ENCODE peak calls at places on chromosomes 12 and 14, in ten cellular contexts. U is neural progenitor cell, J is nephron progenitor cell, E is left lung, N is brain microvascular endothelial cell, W is uterus, G is tibial nerve, R is IMR-90, K is H9, O is stomach. Q is an unnamed sample.
A peak's percentile ranks its signal among the peaks of the same experiment; 100 is the strongest.

GRCh38 chr14:31439554-31439953 is 17.8 kb downstream of the DTD2 start:
- DNase-seq in O (no peak), N (no peak), G (no peak), W (no peak), K (no peak), J (no peak), E (no peak), U (no peak), R (no peak), Q (peak; percentile 23)

GRCh38 chr14:100589760-100590469 is 2.7 kb upstream of the BEGAIN start:
- DNase-seq in N (no peak), J (no peak), R (no peak), G (no peak), U (no peak), O (no peak), E (no peak), K (no peak), W (no peak), Q (no peak)

GRCh38 chr12:45435945-45436710 is 220.2 kb downstream of the ANO6 start:
- DNase-seq in J (no peak), R (no peak), O (no peak), N (no peak), G (no peak), E (no peak), K (no peak), W (no peak), U (peak; percentile 49), Q (no peak)

GRCh38 chr12:18296909-18297280 is 35.6 kb downstream of the PIK3C2G start:
- DNase-seq in G (no peak), K (no peak), U (no peak), R (no peak), E (no peak), O (no peak), W (no peak), J (no peak), N (no peak), Q (no peak)

GRCh38 chr14:22305563-22306127 is 283.4 kb downstream of the DAD1 start:
- DNase-seq in N (no peak), U (no peak), K (no peak), O (no peak), J (no peak), G (no peak), W (no peak), R (peak; percentile 33), E (no peak), Q (no peak)

GRCh38 chr14:28777773-28778606 is 11.4 kb downstream of the FOXG1 start:
- DNase-seq in R (no peak), N (no peak), W (no peak), G (no peak), J (no peak), U (peak; percentile 79), K (peak; percentile 49), E (no peak), O (no peak), Q (no peak)

GRCh38 chr12:129298921-129299320 is 445.6 kb downstream of the GLT1D1 start:
- DNase-seq in J (no peak), N (peak; percentile 9), R (no peak), U (no peak), O (no peak), W (no peak), E (no peak), G (no peak), K (no peak), Q (no peak)

GRCh38 chr14:65359503-65359902 is 53.0 kb upstream of the FUT8 start:
- DNase-seq in J (no peak), W (no peak), E (no peak), G (no peak), O (no peak), R (peak; percentile 59), K (no peak), N (no peak), U (no peak), Q (no peak)

GRCh38 chr12:16350682-16351081 is 3.2 kb downstream of the MGST1 start:
- DNase-seq in E (no peak), W (peak; percentile 51), K (no peak), U (peak; percentile 59), J (no peak), N (peak; percentile 89), G (peak; percentile 52), R (peak; percentile 97), O (no peak), Q (peak; percentile 94)

GRCh38 chr12:46556820-46557524 is 184.4 kb upstream of the SLC38A2 start:
- DNase-seq in G (no peak), W (no peak), K (no peak), N (peak; percentile 81), U (no peak), J (no peak), E (no peak), R (peak; percentile 95), O (no peak), Q (peak; percentile 79)

GRCh38 chr14:104436741-104437701 is 142.5 kb upstream of the C14orf180 start:
- DNase-seq in E (peak; percentile 71), G (no peak), R (no peak), W (no peak), N (no peak), J (no peak), U (no peak), O (peak; percentile 23), K (peak; percentile 34), Q (no peak)

GRCh38 chr12:133081408-133081806 is 684 bp downstream of the ZNF140 start:
- DNase-seq in U (no peak), R (no peak), G (no peak), J (no peak), E (no peak), W (peak; percentile 20), N (no peak), O (no peak), K (no peak), Q (no peak)

GRCh38 chr14:72965249-72965648 is 39.0 kb downstream of the DCAF4 start:
- DNase-seq in U (no peak), W (no peak), R (peak; percentile 62), K (no peak), J (no peak), N (peak; percentile 16), G (no peak), E (no peak), O (no peak), Q (no peak)

GRCh38 chr14:69423279-69423678 is 24.8 kb downstream of the SLC39A9 start:
- DNase-seq in E (no peak), N (no peak), O (no peak), U (no peak), K (no peak), R (peak; percentile 43), G (no peak), W (no peak), J (no peak), Q (no peak)
- TF ChIP-seq CTCF in E (no peak), N (no peak), O (no peak), U (no peak), K (no peak), R (peak; percentile 25), G (no peak), W (no peak), J (no peak), Q (no peak)

GRCh38 chr14:70096866-70097265 is 91.9 kb downstream of the SLC8A3 start:
- DNase-seq in W (no peak), G (no peak), U (peak; percentile 68), O (no peak), N (peak; percentile 22), E (no peak), K (peak; percentile 60), R (peak; percentile 14), J (peak; percentile 39), Q (no peak)
- TF ChIP-seq CTCF in W (no peak), G (no peak), U (peak; percentile 63), O (no peak), N (peak; percentile 51), E (no peak), K (peak; percentile 68), R (peak; percentile 20), J (peak; percentile 57), Q (peak; percentile 38)

DNA sequence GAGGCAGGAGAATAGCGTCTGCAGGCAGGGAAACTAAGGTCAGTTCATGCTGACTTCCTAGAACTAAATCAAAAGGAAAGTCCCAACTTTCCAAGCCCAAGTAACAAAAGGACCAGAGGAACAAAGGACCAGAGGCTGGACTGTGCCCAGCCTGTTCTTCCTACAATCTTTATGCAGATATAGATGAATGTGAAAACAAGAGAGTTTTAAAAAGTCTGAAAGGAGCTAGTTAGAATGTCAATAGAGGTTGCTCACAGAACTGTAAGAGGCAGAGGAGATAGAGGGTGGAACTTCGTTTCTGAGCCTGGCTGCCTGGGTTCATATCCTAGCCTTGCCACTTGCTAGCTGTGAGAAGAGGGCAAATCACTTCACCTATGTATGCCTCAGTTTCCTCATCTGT is 30.0 kb upstream of the CCDC63 start:
- DNase-seq in R (no peak), N (no peak), E (no peak), O (no peak), W (no peak), J (no peak), K (no peak), G (no peak), U (no peak), Q (no peak)
- TF ChIP-seq CTCF in R (no peak), N (no peak), E (no peak), O (no peak), W (no peak), J (no peak), K (no peak), G (no peak), U (no peak), Q (no peak)

GRCh38 chr14:69675246-69675583 is 63.8 kb downstream of the SUSD6 start:
- DNase-seq in W (no peak), N (no peak), R (no peak), E (no peak), G (no peak), O (peak; percentile 35), J (no peak), U (no peak), K (no peak), Q (no peak)

GRCh38 chr14:69672372-69672771 is 61.0 kb downstream of the SUSD6 start:
- DNase-seq in G (no peak), O (no peak), E (no peak), W (no peak), K (no peak), U (no peak), N (no peak), J (no peak), R (no peak), Q (no peak)

GRCh38 chr14:69674546-69675245 is 63.3 kb downstream of the SUSD6 start:
- DNase-seq in W (no peak), J (no peak), K (no peak), O (no peak), E (no peak), G (no peak), N (no peak), U (no peak), R (no peak), Q (peak; percentile 11)

GRCh38 chr14:69673099-69673498 is 61.7 kb downstream of the SUSD6 start:
- DNase-seq in U (no peak), O (no peak), R (no peak), K (no peak), G (no peak), N (no peak), E (no peak), W (no peak), J (no peak), Q (no peak)

DNA sequence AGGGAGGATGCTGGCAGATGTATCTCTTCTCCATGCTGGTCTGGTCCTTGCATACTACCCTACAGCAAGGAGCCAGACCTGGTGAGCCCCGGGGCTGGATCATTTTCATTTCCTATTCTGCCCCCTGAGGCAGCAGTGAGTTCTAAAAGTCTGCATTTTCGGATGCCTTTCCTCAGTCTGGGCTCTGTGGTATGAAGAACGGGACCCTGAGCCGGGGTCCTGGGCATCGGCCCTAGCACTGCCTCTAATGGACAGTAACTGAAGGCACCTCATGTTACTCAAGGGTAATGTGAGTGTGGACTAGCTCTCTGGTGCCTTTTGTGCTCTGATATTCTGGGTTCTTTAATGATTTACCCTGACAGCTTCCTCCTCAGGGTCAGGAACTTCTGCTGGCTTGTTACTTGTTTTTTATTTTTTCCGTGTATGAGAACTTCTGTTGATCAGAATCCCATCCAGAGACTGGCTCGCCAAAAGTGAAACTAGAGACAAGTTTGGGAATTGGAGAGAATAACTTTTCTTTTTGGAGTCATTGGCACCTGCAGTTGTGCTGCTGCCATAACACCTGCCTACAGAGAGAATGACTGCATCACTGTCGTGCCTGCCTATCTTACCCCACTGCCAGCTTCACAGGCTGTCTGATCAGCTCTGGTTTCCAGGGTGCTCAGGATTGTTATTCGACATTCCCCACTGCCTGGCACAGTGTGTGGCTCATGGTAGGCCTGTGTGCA is 62.3 kb downstream of the SUSD6 start:
- DNase-seq in G (no peak), O (no peak), R (no peak), E (no peak), W (no peak), J (no peak), K (no peak), N (no peak), U (no peak), Q (no peak)
- TF ChIP-seq CTCF in G (no peak), O (peak; percentile 9), R (no peak), E (no peak), W (no peak), J (no peak), K (no peak), N (no peak), U (no peak), Q (no peak)

Q was measured in astrocyte of the spinal cord.